ENCODE peak calls at places on chromosomes 7 and 10, in eight cellular contexts. D is endothelial cell; F is kidney; Y is A549; A is CD8-positive, alpha-beta T cell; T is DND-41; Z is esophagus squamous epithelium; E is cardiac fibroblast. V is an unnamed sample.
A peak's percentile ranks its signal among the peaks of the same experiment; 100 is the strongest.

GRCh38 chr7:114952296-114952695 is 30.4 kb downstream of the MDFIC start:
- DNase-seq in A (no peak), F (no peak), Z (no peak), Y (no peak), E (no peak), D (no peak), T (no peak), V (no peak)

GRCh38 chr7:157439761-157440160 is 103.0 kb downstream of the DNAJB6 start:
- DNase-seq in E (no peak), T (no peak), Y (no peak), A (no peak), D (no peak), F (peak; percentile 4), Z (no peak), V (peak; percentile 63)

GRCh38 chr7:143385891-143386781 is 5.0 kb downstream of the ZYX start:
- DNase-seq in A (peak; percentile 59), T (no peak), E (peak; percentile 71), D (no peak), Z (no peak), Y (no peak), F (peak; percentile 72), V (peak; percentile 81)

GRCh38 chr7:70189776-70190175 is 591.5 kb downstream of the AUTS2 start:
- DNase-seq in Y (no peak), T (no peak), F (no peak), A (no peak), Z (no peak), E (no peak), D (no peak), V (peak; percentile 42)

GRCh38 chr7:27868117-27868516 is 128.2 kb downstream of the TAX1BP1 start:
- DNase-seq in T (no peak), Z (no peak), A (no peak), D (no peak), Y (no peak), F (peak; percentile 75), E (peak; percentile 51), V (no peak)

GRCh38 chr7:129497156-129497555 is 5.2 kb upstream of the SMKR1 start:
- DNase-seq in Y (no peak), D (no peak), Z (no peak), T (no peak), F (no peak), E (no peak), A (no peak), V (no peak)

GRCh38 chr7:156156734-156157408 is 344.6 kb upstream of the SHH start:
- DNase-seq in D (peak; percentile 42), E (no peak), Y (peak; percentile 72), T (no peak), Z (no peak), A (no peak), F (peak; percentile 82), V (peak; percentile 77)

GRCh38 chr10:23755557-23755956 is 316.7 kb downstream of the OTUD1 start:
- DNase-seq in T (no peak), Z (no peak), A (no peak), F (no peak), D (no peak), E (no peak), Y (no peak), V (no peak)

DNA sequence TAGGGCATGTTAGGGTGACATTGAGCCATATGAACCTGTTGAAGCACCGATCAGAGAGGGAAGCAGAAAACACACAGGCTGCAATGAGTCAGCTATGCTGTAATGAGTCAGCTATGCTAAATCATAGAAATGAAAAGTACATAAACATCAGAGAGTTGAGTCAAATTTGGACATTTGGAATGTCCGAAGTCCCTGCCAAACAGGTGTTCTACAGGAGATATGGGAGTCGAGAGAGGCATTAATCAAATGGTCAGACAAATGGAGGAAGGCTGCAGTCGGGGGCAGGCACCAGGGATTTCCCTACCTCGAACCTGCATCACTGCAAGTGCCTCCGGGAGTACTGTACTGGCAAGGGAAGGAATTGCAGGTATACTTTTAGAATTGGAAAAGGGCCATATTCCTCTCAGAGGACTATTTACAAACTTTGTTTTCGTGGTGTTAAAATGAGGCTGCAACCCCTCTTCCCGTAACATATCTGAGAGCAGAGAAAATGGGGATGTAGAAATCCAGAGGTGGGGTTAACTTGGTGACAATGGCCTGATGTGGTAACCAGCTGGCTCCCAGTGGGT is 8.8 kb upstream of the ZC3HAV1 start:
- DNase-seq in T (no peak), D (no peak), E (peak; percentile 85), Z (no peak), Y (peak; percentile 62), A (no peak), F (no peak), V (peak; percentile 92)
- TF ChIP-seq CTCF in T (no peak), D (no peak), E (peak; percentile 21), Z (peak; percentile 44), Y (no peak), A (no peak), F (no peak), V (no peak)

GRCh38 chr7:30249986-30250774 is 34.2 kb upstream of the ZNRF2 start:
- DNase-seq in Z (no peak), E (no peak), Y (no peak), D (no peak), A (no peak), F (no peak), T (no peak), V (no peak)

GRCh38 chr7:30245913-30246312 is 38.5 kb upstream of the ZNRF2 start:
- DNase-seq in T (no peak), Y (no peak), D (no peak), Z (no peak), A (no peak), F (no peak), E (no peak), V (no peak)

GRCh38 chr7:30246392-30246791 is 38.0 kb upstream of the ZNRF2 start:
- DNase-seq in E (no peak), Z (no peak), Y (no peak), A (no peak), D (no peak), T (no peak), F (no peak), V (no peak)

GRCh38 chr7:30249316-30249715 is 35.1 kb upstream of the ZNRF2 start:
- DNase-seq in Y (no peak), Z (no peak), F (no peak), A (no peak), E (no peak), D (no peak), T (no peak), V (no peak)

DNA sequence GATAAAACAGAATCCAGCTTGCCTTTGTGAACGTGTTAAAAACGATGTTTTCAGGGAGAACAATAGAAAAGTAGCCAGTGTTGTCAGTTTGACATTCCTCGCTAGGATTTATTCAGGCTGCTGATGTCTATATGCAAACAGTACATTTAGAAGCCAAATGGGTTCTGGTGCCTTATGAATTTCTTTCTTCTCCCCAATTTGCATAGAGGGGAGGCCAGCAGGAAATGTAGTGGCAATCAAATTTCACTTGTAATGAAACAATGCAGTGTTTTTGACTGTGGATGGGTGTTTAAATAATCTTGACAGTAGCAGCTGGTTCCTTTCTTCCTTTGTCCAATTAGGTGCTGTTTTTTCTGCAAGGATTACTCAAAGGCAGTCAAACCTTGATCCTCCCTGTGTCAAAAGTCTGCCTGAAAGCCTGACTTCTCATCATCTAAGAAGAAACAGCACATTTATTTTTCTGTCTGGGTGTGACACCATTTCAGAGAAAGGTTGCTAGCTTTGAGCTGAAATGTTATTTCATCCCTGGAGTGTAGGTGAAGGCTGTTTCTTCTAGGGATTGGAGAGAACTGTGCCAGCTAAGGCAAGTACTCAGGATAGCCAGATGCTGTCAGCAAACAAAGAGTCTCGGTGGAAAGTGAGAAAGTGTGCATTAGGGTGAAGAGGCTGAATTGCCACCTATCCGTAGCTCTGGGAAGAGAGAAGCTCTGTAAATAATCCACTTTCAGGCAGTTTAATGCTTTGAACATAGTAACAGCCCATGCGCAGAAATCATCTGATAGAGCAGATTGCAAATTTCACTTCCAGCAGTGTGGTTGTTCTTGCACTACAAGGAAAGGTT is 36.6 kb upstream of the ZNRF2 start:
- DNase-seq in Y (no peak), T (no peak), E (no peak), A (no peak), D (no peak), Z (no peak), F (no peak), V (no peak)
- TF ChIP-seq CTCF in Y (no peak), T (no peak), E (no peak), A (no peak), D (no peak), Z (no peak), F (no peak), V (no peak)

GRCh38 chr7:39703143-39703542 is 79.8 kb downstream of the RALA start:
- DNase-seq in Y (peak; percentile 8), T (no peak), Z (no peak), A (no peak), E (peak; percentile 62), D (no peak), F (no peak), V (no peak)
- TF ChIP-seq CTCF in Y (no peak), T (no peak), Z (peak; percentile 22), A (no peak), E (peak; percentile 13), D (no peak), F (no peak), V (peak; percentile 35)

GRCh38 chr10:88389456-88389855 is 193.7 kb downstream of the RNLS start:
- DNase-seq in Z (no peak), A (no peak), E (peak; percentile 80), Y (no peak), D (peak; percentile 20), T (peak; percentile 72), F (no peak), V (peak; percentile 22)
- TF ChIP-seq CTCF in Z (peak; percentile 60), A (peak; percentile 58), E (peak; percentile 54), Y (peak; percentile 74), D (peak; percentile 64), T (peak; percentile 88), F (peak; percentile 60), V (peak; percentile 64)

V was measured in osteoblast.